ENCODE peak calls at places on chromosomes 6 and 20, in nine cellular contexts. U, T, S, R, P, X, L, F and A are unnamed samples.

GRCh38 chr6:156991971-156992370 is 214.8 kb downstream of the ARID1B start:
- DNase-seq in U (no peak), T (no peak), S (no peak), R (no peak), P (no peak), X (no peak), L (no peak), F (no peak), A (no peak)

GRCh38 chr20:4772132-4772531 is 50.4 kb downstream of the PRND start:
- DNase-seq in U (no peak), T (no peak), S (no peak), R (no peak), P (no peak), X (no peak), L (no peak), F (no peak), A (no peak)

GRCh38 chr6:69729870-69730449 is 66.8 kb downstream of the LMBRD1 start:
- DNase-seq in U (no peak), T (no peak), S (no peak), R (no peak), P (no peak), X (no peak), L (no peak), F (no peak), A (no peak)

GRCh38 chr20:62386383-62387218 is at the start of gene RPS21:
- DNase-seq in U (peak; percentile 93), T (peak; percentile 94), S (peak; percentile 92), R (peak; percentile 86), P (peak; percentile 93), X (peak; percentile 95), L (peak; percentile 85), F (peak; percentile 95), A (peak; percentile 94)

GRCh38 chr6:75098709-75099108 is 107.1 kb downstream of the COL12A1 start:
- DNase-seq in U (peak; percentile 40), T (peak; percentile 56), S (no peak), R (peak; percentile 59), P (peak; percentile 73), X (no peak), L (peak; percentile 84), F (peak; percentile 44), A (no peak)

GRCh38 chr20:4227085-4227821 is 211.9 kb upstream of the RNF24 start:
- DNase-seq in U (no peak), T (no peak), S (no peak), R (no peak), P (no peak), X (no peak), L (peak; percentile 60), F (no peak), A (no peak)

GRCh38 chr6:37257634-37258404 is at the start of the genes TBC1D22B and TMEM217:
- DNase-seq in U (peak; percentile 97), T (peak; percentile 94), S (peak; percentile 91), R (peak; percentile 93), P (peak; percentile 94), X (peak; percentile 96), L (peak; percentile 57), F (peak; percentile 98), A (peak; percentile 93)

GRCh38 chr6:142518126-142518525 is 216.3 kb downstream of the ADGRG6 start:
- DNase-seq in U (no peak), T (no peak), S (no peak), R (no peak), P (no peak), X (no peak), L (peak; percentile 70), F (no peak), A (no peak)

GRCh38 chr6:134217110-134217509 is 100.8 kb downstream of the SGK1 start:
- DNase-seq in U (no peak), T (no peak), S (no peak), R (no peak), P (no peak), X (no peak), L (no peak), F (no peak), A (no peak)

GRCh38 chr20:50120935-50121693 is 8.2 kb upstream of the UBE2V1 start:
- DNase-seq in U (peak; percentile 67), T (peak; percentile 65), S (peak; percentile 41), R (no peak), P (no peak), X (peak; percentile 77), L (peak; percentile 66), F (peak; percentile 56), A (peak; percentile 69)

GRCh38 chr6:30752164-30752927 is 8.0 kb upstream of the IER3 start:
- DNase-seq in U (peak; percentile 54), T (peak; percentile 98), S (no peak), R (peak; percentile 82), P (peak; percentile 95), X (no peak), L (peak; percentile 98), F (peak; percentile 95), A (no peak)

GRCh38 chr20:24694157-24694726 is 224.8 kb downstream of the SYNDIG1 start:
- DNase-seq in U (no peak), T (no peak), S (no peak), R (no peak), P (peak; percentile 37), X (peak; percentile 19), L (no peak), F (no peak), A (no peak)

GRCh38 chr20:17966432-17967312 is 1.9 kb downstream of the SNX5 start:
- DNase-seq in U (no peak), T (no peak), S (no peak), R (no peak), P (no peak), X (no peak), L (no peak), F (no peak), A (peak; percentile 47)

GRCh38 chr6:21759721-21760120 is 166.2 kb downstream of the SOX4 start:
- DNase-seq in U (no peak), T (no peak), S (no peak), R (no peak), P (no peak), X (no peak), L (no peak), F (no peak), A (no peak)

GRCh38 chr6:75611702-75612375 is 10.2 kb downstream of the SENP6 start:
- DNase-seq in U (no peak), T (no peak), S (no peak), R (no peak), P (no peak), X (no peak), L (no peak), F (no peak), A (peak; percentile 67)

GRCh38 chr6:6686748-6687601 is 98.5 kb downstream of the LY86 start:
- DNase-seq in U (peak; percentile 99), T (peak; percentile 85), S (no peak), R (peak; percentile 68), P (peak; percentile 65), X (peak; percentile 55), L (peak; percentile 92), F (peak; percentile 95), A (peak; percentile 51)

GRCh38 chr6:152170702-152171667 is 363.5 kb downstream of the ESR1 start:
- DNase-seq in U (no peak), T (no peak), S (peak; percentile 29), R (no peak), P (no peak), X (no peak), L (no peak), F (no peak), A (peak; percentile 54)

DNA sequence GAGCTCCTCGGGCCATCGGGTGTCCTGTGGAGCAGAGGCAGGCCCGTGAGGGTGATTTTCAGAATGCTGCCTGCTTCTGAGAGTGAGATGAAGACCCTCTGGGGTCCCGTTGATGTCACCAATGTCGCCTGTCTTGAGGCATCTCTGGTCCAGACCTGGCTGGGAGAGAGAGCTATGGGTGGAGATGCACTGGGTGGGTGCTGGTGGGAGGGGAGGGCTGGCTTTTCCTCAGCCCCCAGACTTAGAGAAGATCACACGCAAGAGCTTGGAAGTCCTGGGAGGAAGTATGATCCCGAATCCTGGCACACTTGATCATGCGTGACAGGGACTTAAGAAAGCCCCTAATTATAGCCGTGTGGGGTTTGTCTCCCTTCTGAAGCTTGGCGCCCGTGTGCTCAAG is 103.2 kb upstream of the CD93 start:
- DNase-seq in U (no peak), T (no peak), S (no peak), R (no peak), P (no peak), X (no peak), L (no peak), F (no peak), A (no peak)
- H3K27ac ChIP-seq in U (no peak overlapping the region), T (no peak overlapping the region), S (no peak overlapping the region), R (no peak overlapping the region), P (no peak overlapping the region), X (no peak overlapping the region), L (no peak overlapping the region), F (no peak overlapping the region), A (no peak overlapping the region)

GRCh38 chr20:56522311-56522710 is 2.2 kb upstream of the FAM209A start:
- DNase-seq in U (no peak), T (no peak), S (no peak), R (no peak), P (no peak), X (no peak), L (no peak), F (no peak), A (no peak)

DNA sequence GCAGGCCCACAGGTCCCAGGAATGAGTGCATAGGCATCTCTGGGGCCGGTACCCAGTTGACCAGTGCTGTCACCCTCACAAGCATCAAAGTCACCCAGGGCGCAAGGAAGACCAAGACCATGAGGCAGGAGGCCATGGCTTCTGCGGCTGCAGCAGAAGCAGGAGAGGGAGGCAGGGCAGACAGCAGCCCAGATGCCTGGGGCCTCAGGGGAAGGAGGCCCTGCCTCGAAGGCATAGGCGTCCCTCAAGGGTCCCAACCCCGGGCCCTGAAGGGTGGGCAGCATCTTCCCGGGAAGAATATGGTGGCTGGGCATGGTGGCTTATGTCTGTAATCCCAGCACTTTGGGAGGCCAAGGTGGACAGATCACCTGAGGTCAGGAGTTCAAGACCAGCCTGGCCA is 3.0 kb downstream of the FAM209A start:
- DNase-seq in U (no peak), T (no peak), S (no peak), R (no peak), P (no peak), X (no peak), L (no peak), F (no peak), A (no peak)
- H3K4me3 ChIP-seq in U (no peak overlapping the region), T (no peak overlapping the region), S (no peak overlapping the region), R (no peak overlapping the region), P (no peak overlapping the region), X (no peak overlapping the region), L (no peak overlapping the region), F (no peak overlapping the region), A (no peak overlapping the region)

DNA sequence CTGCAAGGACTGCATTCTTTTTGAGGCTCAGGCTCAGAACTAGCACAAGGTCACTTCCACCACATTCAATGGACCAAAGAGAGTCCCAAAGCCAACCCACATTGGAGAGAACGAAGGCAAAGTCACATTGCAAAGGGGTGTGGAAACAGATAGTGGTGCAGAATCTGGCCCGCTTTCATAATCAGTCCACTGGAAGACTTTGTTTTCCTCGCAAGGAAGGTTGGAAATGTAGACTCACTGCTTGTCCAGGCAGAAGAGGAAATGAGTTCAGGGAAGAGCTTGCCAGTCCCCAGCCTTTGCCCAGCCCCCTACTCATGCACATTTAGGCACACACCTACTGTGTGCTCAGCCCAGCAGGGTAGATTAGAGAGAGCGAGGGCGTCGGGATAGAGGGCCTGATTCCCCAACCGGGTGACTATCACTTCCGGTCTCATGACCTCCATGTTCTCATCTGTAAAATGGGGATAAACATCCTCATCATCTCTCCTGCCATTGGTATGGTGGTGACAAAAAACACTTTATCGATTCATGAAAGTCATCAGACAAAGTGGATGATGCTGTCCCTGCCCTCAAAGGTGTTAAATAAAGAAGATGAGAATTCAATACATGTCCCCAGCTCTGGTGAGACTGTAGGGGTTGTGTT is 24.3 kb upstream of the CCN5 start:
- DNase-seq in U (no peak), T (no peak), S (no peak), R (no peak), P (no peak), X (no peak), L (no peak), F (no peak), A (no peak)
- H3K4me1 ChIP-seq in U (no peaks in the 10 kb centered on the region), T (peaks cover 30% of the 10 kb centered on the region), S (no peaks in the 10 kb centered on the region), R (peaks cover 63% of the 10 kb centered on the region), P (no peaks in the 10 kb centered on the region), X (no peaks in the 10 kb centered on the region), L (peaks cover 20% of the 10 kb centered on the region), F (peaks cover 15% of the 10 kb centered on the region), A (no peaks in the 10 kb centered on the region)

GRCh38 chr20:37316116-37316774 is 26.8 kb downstream of the MANBAL start:
- DNase-seq in U (no peak), T (no peak), S (no peak), R (no peak), P (no peak), X (no peak), L (no peak), F (peak; percentile 45), A (no peak)
- H3K27ac ChIP-seq in U (no peak overlapping the region), T (peak overlapping the region; percentile 53), S (no peak overlapping the region), R (peak overlapping the region; percentile 80), P (peak overlapping the region; percentile 97), X (peak overlapping the region; percentile 52), L (no peak overlapping the region), F (peak overlapping the region; percentile 57), A (no peak overlapping the region)